ENCODE peak calls at places on chromosomes 6 and 20, in nine cellular contexts. D is putamen; T is activated T-cell treated with anti-CD3 and anti-CD28 coated beads for 48 hours; M is GM19239; R is stimulated activated CD4-positive, alpha-beta T cell treated with anti-CD3 and anti-CD28 coated beads, Interleukin-15, amount 100 ng/mL, for 24 hours; C is RWPE1; Y is germinal center; L is activated CD4-positive, CD25-positive, alpha-beta regulatory T cell treated with anti-CD3 and anti-CD28 coated beads, Interleukin-2, amount 50 U/mL, for 72 hours; N is EL. K is an unnamed sample.

GRCh38 chr6:122997541-122998150 is 1.6 kb downstream of the CLVS2 start:
- DNase-seq in D (no peak), T (no peak), M (no peak), R (no peak), C (no peak), Y (no peak), L (no peak), N (no peak), K (no peak)

GRCh38 chr20:17543531-17543961 is 12.4 kb upstream of the BFSP1 start:
- DNase-seq in D (no peak), T (no peak), M (no peak), R (no peak), C (no peak), Y (no peak), L (no peak), N (peak; percentile 54), K (peak; percentile 80)

GRCh38 chr20:36744764-36745191 is 1.1 kb downstream of the NDRG3 start:
- DNase-seq in D (peak; percentile 19), T (no peak), M (no peak), R (no peak), C (peak; percentile 74), Y (no peak), L (no peak), N (peak; percentile 58), K (peak; percentile 69)

GRCh38 chr6:97438011-97438671 is 155.1 kb upstream of the MMS22L start:
- DNase-seq in D (peak; percentile 61), T (no peak), M (no peak), R (no peak), C (no peak), Y (no peak), L (no peak), N (no peak), K (no peak)

GRCh38 chr6:129110687-129111343 is 227.9 kb downstream of the LAMA2 start:
- DNase-seq in D (no peak), T (no peak), M (no peak), R (no peak), C (no peak), Y (no peak), L (no peak), N (no peak), K (no peak)

GRCh38 chr20:3732327-3733118 is at the start of gene HSPA12B:
- DNase-seq in D (no peak), T (no peak), M (no peak), R (no peak), C (no peak), Y (no peak), L (no peak), N (no peak), K (peak; percentile 10)

GRCh38 chr20:34829191-34829590 is 3.7 kb upstream of the NCOA6 start:
- DNase-seq in D (no peak), T (no peak), M (no peak), R (no peak), C (no peak), Y (no peak), L (no peak), N (no peak), K (no peak)

GRCh38 chr6:43278524-43279078 is 19.5 kb upstream of the SLC22A7 start:
- DNase-seq in D (no peak), T (no peak), M (no peak), R (no peak), C (peak; percentile 38), Y (no peak), L (no peak), N (peak; percentile 74), K (peak; percentile 74)

GRCh38 chr20:4550740-4551139 is 171.0 kb upstream of the PRND start:
- DNase-seq in D (no peak), T (no peak), M (no peak), R (no peak), C (peak; percentile 61), Y (no peak), L (no peak), N (peak; percentile 79), K (peak; percentile 64)